ENCODE peak calls at places on chromosomes 2 and 18, in five cellular contexts. Q is GM20000, H is H9, K is cardiac muscle cell, Y is endothelial cell. N is an unnamed sample.

GRCh38 chr2:236997086-236997485 is 88.6 kb upstream of the COPS8 start:
- DNase-seq in H (no peak), K (peak), Y (no peak), Q (no peak), N (no peak)

GRCh38 chr2:238282861-238283738 is 5.3 kb downstream of the PER2 start:
- DNase-seq in K (no peak), Q (no peak), Y (no peak), H (no peak), N (no peak)

GRCh38 chr2:39665811-39666488 is at the start of gene TMEM178A:
- DNase-seq in K (peak), Y (peak), Q (peak), H (peak), N (peak)

GRCh38 chr2:120769787-120770120 is 34.1 kb downstream of the GLI2 start:
- DNase-seq in K (no peak), Y (no peak), Q (no peak), H (no peak), N (no peak)

GRCh38 chr2:224922142-224922727 is 120.0 kb downstream of the DOCK10 start:
- DNase-seq in K (no peak), H (no peak), Y (no peak), Q (peak), N (peak)

GRCh38 chr2:110097506-110098220 is 18.0 kb downstream of the MALL start:
- DNase-seq in Y (peak), Q (no peak), K (no peak), H (peak), N (no peak)

GRCh38 chr2:16034151-16034974 is 94.0 kb downstream of the MYCN start:
- DNase-seq in H (peak), Q (no peak), Y (peak), K (peak), N (no peak)

GRCh38 chr2:150681120-150681796 is 193.8 kb upstream of the RND3 start:
- DNase-seq in Q (no peak), Y (no peak), H (no peak), K (no peak), N (no peak)

GRCh38 chr2:179936654-179937053 is 70.4 kb downstream of the CWC22 start:
- DNase-seq in K (peak), Y (peak), H (peak), Q (no peak), N (no peak)

GRCh38 chr2:8575810-8576423 is 105.9 kb upstream of the ID2 start:
- DNase-seq in H (peak), Q (no peak), K (no peak), Y (no peak), N (no peak)

GRCh38 chr2:135059577-135059976 is 7.5 kb downstream of the RAB3GAP1 start:
- DNase-seq in K (no peak), Y (no peak), H (no peak), Q (no peak), N (no peak)

GRCh38 chr2:136164377-136164776 is 46.4 kb upstream of the CXCR4 start:
- DNase-seq in K (no peak), H (peak), Y (no peak), Q (no peak), N (no peak)

GRCh38 chr2:222797871-222798270 is 63.0 kb upstream of the ACSL3 start:
- DNase-seq in Y (no peak), H (no peak), Q (no peak), K (no peak), N (no peak)

GRCh38 chr2:46275995-46276394 is 21.2 kb upstream of the EPAS1 start:
- DNase-seq in K (peak), H (peak), Q (no peak), Y (no peak), N (no peak)

GRCh38 chr18:63505566-63506335 is 29.0 kb downstream of the SERPINB5 start:
- DNase-seq in Q (peak), Y (peak), K (peak), H (peak), N (peak)

GRCh38 chr2:1867141-1867540 is 122.8 kb upstream of the PXDN start:
- DNase-seq in H (no peak), Q (no peak), Y (no peak), K (no peak), N (no peak)

GRCh38 chr2:7071137-7071536 is 153.9 kb downstream of the RNF144A start:
- DNase-seq in Q (no peak), H (no peak), Y (no peak), K (no peak), N (no peak)

GRCh38 chr2:237546040-237546875 is 20.1 kb upstream of the PRLH start:
- DNase-seq in H (no peak), K (no peak), Q (no peak), Y (no peak), N (no peak)

GRCh38 chr2:46411245-46411641 is 68.1 kb upstream of the TMEM247 start:
- DNase-seq in K (no peak), Y (no peak), Q (no peak), H (no peak), N (no peak)

GRCh38 chr2:240929364-240930095 is 23.4 kb downstream of the CROCC2 start:
- DNase-seq in Y (no peak), Q (no peak), K (no peak), H (no peak), N (no peak)

GRCh38 chr2:30165050-30165520 is 18.3 kb downstream of the YPEL5 start:
- DNase-seq in Q (peak), K (peak), H (peak), Y (peak), N (peak)

GRCh38 chr2:242020196-242021004 is 150.9 kb downstream of the RTP5 start:
- DNase-seq in K (no peak), H (no peak), Q (no peak), Y (no peak), N (no peak)

GRCh38 chr2:70995227-70995729 is 605 bp upstream of the TEX261 start:
- DNase-seq in Y (no peak), Q (peak), K (peak), H (peak), N (peak)

GRCh38 chr2:95074663-95075439 is 46.8 kb downstream of the MRPS5 start:
- DNase-seq in Q (no peak), Y (no peak), H (no peak), K (no peak), N (peak)

GRCh38 chr2:38959938-38960608 is 70.4 kb downstream of the ARHGEF33 start:
- DNase-seq in Q (peak), Y (peak), H (peak), K (peak), N (peak)

GRCh38 chr2:58701688-58702301 is 460.7 kb upstream of the FANCL start:
- DNase-seq in Y (no peak), H (no peak), Q (no peak), K (no peak), N (no peak)

GRCh38 chr2:84905181-84906107 is at the start of gene TMSB10:
- DNase-seq in Q (peak), H (peak), K (peak), Y (peak), N (peak)

GRCh38 chr18:13874558-13874957 is 40.8 kb downstream of the MC2R start:
- DNase-seq in Q (no peak), Y (no peak), K (no peak), H (no peak), N (no peak)

GRCh38 chr2:7450188-7451156 is 533.3 kb downstream of the RNF144A start:
- DNase-seq in Y (no peak), Q (no peak), K (no peak), H (no peak), N (no peak)

GRCh38 chr2:109402980-109403840 is 210.6 kb downstream of the SEPTIN10 start:
- DNase-seq in K (no peak), Y (no peak), Q (no peak), H (no peak), N (no peak)

GRCh38 chr2:235754381-235755207 is 260.8 kb downstream of the AGAP1 start:
- DNase-seq in Y (no peak), H (no peak), K (no peak), Q (no peak), N (no peak)

GRCh38 chr2:230924092-230924469 is 961 bp downstream of the GPR55 start:
- DNase-seq in Y (no peak), K (no peak), H (no peak), Q (no peak), N (no peak)

GRCh38 chr2:230925879-230926765 is 1.1 kb upstream of the GPR55 start:
- DNase-seq in Y (no peak), H (peak), Q (peak), K (no peak), N (peak)

GRCh38 chr2:230922951-230923717 is 1.9 kb downstream of the GPR55 start:
- DNase-seq in H (peak), Q (no peak), Y (no peak), K (no peak), N (no peak)

GRCh38 chr2:230925443-230925878 is 419 bp upstream of the GPR55 start:
- DNase-seq in Y (no peak), H (peak), Q (peak), K (no peak), N (peak)

GRCh38 chr2:230924470-230925341 is at the start of gene GPR55:
- DNase-seq in Y (peak), H (peak), K (no peak), Q (peak), N (peak)
- TF ChIP-seq CTCF in Y (peak), H (peak), K (peak), Q (peak), N (peak)

DNA sequence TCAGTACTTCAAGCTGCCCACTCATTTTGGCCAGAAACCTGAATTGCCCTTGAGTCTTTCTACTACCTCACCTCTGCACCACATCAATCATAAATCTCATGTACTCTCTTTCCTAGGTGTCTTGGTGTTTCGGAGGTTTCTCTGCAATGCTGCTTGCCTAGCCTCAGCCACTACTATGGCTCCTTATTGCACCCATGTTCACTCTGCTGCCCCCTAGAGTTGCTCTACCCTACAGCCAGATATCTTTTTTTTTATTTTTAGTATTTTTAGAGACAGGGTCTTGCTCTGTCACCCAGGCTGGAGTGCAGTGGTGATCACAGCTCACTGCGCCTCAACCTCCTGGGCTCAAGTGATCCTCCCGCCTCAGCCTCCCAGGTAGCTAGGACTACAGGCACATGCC is 413.0 kb downstream of the PTPRM start:
- DNase-seq in Q (no peak), H (peak), Y (peak), K (no peak), N (no peak)
- TF ChIP-seq CTCF in Q (no peak), H (peak), Y (peak), K (no peak), N (no peak)

GRCh38 chr2:14388724-14389123 is 243.8 kb upstream of the LRATD1 start:
- DNase-seq in Y (no peak), K (no peak), Q (no peak), H (no peak), N (no peak)
- TF ChIP-seq CTCF in Y (peak), K (no peak), Q (no peak), H (peak), N (no peak)

DNA sequence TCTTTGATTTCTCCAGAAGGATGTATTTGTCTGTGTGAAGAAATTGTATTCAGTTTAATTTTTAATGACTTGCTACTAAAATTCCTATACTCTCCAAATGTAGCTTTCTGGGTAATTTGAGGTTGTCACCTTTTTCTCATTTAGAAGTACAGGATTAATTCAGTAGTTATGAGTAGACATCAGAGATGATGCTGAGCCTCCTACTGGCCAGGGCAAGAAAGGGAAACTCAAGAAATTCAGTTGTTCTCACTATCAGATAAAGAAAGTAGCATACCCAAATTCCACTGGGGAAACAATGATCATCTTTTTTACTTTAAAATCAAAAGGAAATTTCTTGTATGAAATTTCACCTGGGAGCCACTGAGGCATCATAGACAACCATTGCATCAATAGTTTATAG is 199.4 kb downstream of the SATB2 start:
- DNase-seq in Q (no peak), Y (no peak), H (no peak), K (no peak), N (no peak)
- TF ChIP-seq CTCF in Q (no peak), Y (no peak), H (peak), K (peak), N (no peak)